ENCODE peak calls at places on chromosome 1, in ten cellular contexts. W, L, I, Z, S, Y, T, C, V and U are unnamed samples.

GRCh38 chr1:202348509-202349262 is at the start of gene PPP1R12B:
- DNase-seq in W (peak), L (peak), I (peak), Z (peak), S (peak), Y (peak), T (peak), C (peak), V (peak), U (peak)

GRCh38 chr1:67489643-67490042 is 59.4 kb upstream of the SERBP1 start:
- DNase-seq in W (no peak), L (peak), I (no peak), Z (no peak), S (peak), Y (no peak), T (no peak), C (no peak), V (peak), U (peak)

GRCh38 chr1:24374891-24375786 is 38.4 kb downstream of the STPG1 start:
- DNase-seq in W (peak), L (peak), I (no peak), Z (no peak), S (no peak), Y (no peak), T (no peak), C (no peak), V (peak), U (peak)

GRCh38 chr1:168737446-168737845 is 8.4 kb upstream of the DPT start:
- DNase-seq in W (no peak), L (no peak), I (no peak), Z (no peak), S (no peak), Y (no peak), T (no peak), C (no peak), V (no peak), U (no peak)

GRCh38 chr1:29156543-29157268 is 25.0 kb downstream of the SRSF4 start:
- DNase-seq in W (no peak), L (peak), I (peak), Z (no peak), S (no peak), Y (no peak), T (no peak), C (no peak), V (no peak), U (no peak)

GRCh38 chr1:225461533-225462428 is 33.9 kb upstream of the LBR start:
- DNase-seq in W (no peak), L (no peak), I (no peak), Z (no peak), S (no peak), Y (no peak), T (peak), C (no peak), V (no peak), U (no peak)

GRCh38 chr1:8025061-8025670 is 943 bp downstream of the ERRFI1 start:
- DNase-seq in W (no peak), L (no peak), I (no peak), Z (no peak), S (no peak), Y (no peak), T (no peak), C (no peak), V (no peak), U (peak)

GRCh38 chr1:11355594-11356467 is 82.8 kb downstream of the UBIAD1 start:
- DNase-seq in W (no peak), L (no peak), I (no peak), Z (no peak), S (no peak), Y (no peak), T (no peak), C (no peak), V (no peak), U (no peak)

GRCh38 chr1:1000357-1001056 is 610 bp upstream of the HES4 start:
- DNase-seq in W (no peak), L (peak), I (peak), Z (peak), S (peak), Y (no peak), T (peak), C (peak), V (peak), U (peak)

GRCh38 chr1:224744521-224744920 is 128.4 kb downstream of the CNIH3 start:
- DNase-seq in W (no peak), L (no peak), I (no peak), Z (no peak), S (no peak), Y (no peak), T (no peak), C (no peak), V (no peak), U (no peak)

GRCh38 chr1:114700026-114700600 is 4.8 kb upstream of the AMPD1 start:
- DNase-seq in W (no peak), L (peak), I (no peak), Z (no peak), S (no peak), Y (no peak), T (no peak), C (no peak), V (no peak), U (no peak)

GRCh38 chr1:242784074-242784473 is 259.6 kb upstream of the PLD5 start:
- DNase-seq in W (no peak), L (no peak), I (no peak), Z (no peak), S (no peak), Y (no peak), T (no peak), C (no peak), V (no peak), U (no peak)

GRCh38 chr1:175906370-175906769 is 163.0 kb upstream of the TNR start:
- DNase-seq in W (no peak), L (no peak), I (no peak), Z (no peak), S (no peak), Y (no peak), T (no peak), C (no peak), V (no peak), U (no peak)

GRCh38 chr1:246106342-246106763 is 400.7 kb downstream of the SMYD3 start:
- DNase-seq in W (no peak), L (peak), I (no peak), Z (no peak), S (no peak), Y (no peak), T (no peak), C (no peak), V (no peak), U (no peak)
- H3K27ac ChIP-seq in W (no peak), L (peak), I (no peak), Z (no peak), S (no peak), Y (no peak), T (no peak), C (no peak), V (no peak), U (no peak)

GRCh38 chr1:171756856-171757255 is 15.0 kb upstream of the VAMP4 start:
- DNase-seq in W (no peak), L (no peak), I (no peak), Z (no peak), S (no peak), Y (no peak), T (no peak), C (no peak), V (no peak), U (no peak)
- H3K27ac ChIP-seq in W (no peak), L (no peak), I (no peak), Z (no peak), S (no peak), Y (no peak), T (no peak), C (no peak), V (no peak), U (no peak)

DNA sequence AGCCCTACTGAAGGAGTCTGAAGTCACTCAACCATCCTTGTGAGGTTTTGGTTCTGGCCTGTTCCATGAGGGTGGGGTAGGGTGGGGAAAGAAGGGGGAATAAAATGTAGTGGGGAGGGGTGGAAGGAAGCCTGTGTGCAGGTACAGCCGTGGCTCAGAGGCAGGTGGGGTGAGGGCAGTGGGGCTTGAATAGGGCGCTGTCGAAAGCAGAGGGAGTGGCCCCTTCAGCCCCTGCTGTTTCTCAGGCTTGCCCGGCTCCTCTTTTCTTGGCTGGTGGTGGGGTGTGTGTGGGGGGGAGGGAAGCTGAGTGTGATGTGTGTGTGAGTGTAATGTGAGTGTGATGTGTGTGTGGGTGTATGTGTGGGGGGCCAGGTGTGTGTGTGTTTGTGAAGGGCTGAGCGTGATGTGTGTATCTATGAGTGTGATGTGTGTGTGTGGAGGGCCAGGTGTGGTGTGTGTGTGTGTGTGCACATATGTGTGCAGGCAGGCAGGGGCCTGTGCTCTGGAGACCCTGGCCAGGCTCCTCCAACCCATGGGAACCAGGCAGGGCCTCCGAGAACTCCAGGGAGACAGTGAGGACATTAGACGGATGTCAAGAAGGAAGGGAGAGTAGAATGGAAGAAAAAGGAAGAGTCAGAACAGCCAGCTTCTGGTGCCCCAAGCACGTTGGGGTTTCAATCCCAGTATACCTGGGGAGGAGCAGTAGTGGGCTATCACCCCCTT is 9.0 kb downstream of the SOX13 start:
- DNase-seq in W (no peak), L (no peak), I (no peak), Z (no peak), S (no peak), Y (no peak), T (no peak), C (no peak), V (no peak), U (no peak)
- H3K27ac ChIP-seq in W (peak), L (no peak), I (peak), Z (no peak), S (peak), Y (peak), T (no peak), C (peak), V (peak), U (peak)

DNA sequence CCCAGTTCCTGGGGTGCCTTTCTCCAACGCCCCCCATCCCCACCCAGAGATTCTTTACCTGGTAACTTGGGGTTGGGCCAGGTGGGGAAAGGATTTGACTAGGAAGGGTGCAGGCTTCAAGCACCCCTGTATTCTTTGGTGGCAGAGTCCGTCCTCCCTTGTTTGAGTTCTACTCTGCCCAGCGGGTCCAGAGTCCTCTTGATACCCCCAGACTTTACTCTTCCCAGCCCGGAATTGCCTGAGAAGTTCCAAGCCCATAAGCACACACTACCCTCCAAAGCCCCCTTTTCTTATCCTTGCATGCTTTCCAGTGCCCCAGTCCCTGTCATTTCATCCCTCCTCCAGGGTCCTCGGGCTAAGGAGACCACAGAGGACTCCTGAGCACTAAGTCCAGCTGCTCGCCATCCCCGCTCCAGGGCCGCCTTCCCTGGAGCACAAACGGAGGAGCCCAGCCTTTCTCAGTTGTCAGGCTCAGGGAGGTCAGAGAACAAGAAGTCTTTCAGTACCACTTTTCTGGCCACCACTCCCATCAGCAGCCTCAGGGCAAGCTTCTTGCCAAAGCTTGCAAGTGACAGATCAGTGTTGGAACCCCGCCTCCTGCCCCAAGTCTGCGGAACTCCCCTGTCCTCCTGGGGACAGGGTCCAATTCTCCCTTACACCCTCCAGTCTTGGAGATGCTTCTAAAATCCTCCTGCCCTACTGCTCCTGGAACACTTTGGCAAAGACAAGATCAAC is 12.2 kb downstream of the SLC45A3 start:
- DNase-seq in W (no peak), L (no peak), I (no peak), Z (no peak), S (no peak), Y (no peak), T (peak), C (no peak), V (no peak), U (peak)
- H3K27ac ChIP-seq in W (no peak), L (no peak), I (peak), Z (no peak), S (peak), Y (no peak), T (no peak), C (no peak), V (no peak), U (peak)

DNA sequence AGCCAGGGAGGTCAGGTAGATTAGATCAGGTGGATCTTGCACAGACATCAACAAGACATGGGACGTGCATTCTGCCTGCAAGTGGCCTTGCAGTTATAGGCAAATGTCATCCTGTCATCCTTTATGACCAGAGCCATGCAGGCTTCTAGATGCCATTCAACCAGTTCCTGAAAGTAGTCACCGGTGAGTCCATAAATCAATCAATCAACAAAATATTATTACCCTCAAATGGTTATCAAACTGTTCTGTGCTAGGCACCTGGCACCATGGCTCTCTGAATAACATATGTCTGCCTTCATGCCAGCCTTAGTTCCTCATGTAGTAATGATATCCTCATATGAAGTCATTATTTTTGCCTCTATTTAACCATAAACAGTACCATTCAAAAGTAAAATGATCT is 146.9 kb downstream of the TOMM20 start:
- DNase-seq in W (no peak), L (no peak), I (no peak), Z (no peak), S (no peak), Y (no peak), T (no peak), C (no peak), V (no peak), U (no peak)
- H3K27ac ChIP-seq in W (peak), L (peak), I (peak), Z (no peak), S (peak), Y (peak), T (peak), C (peak), V (peak), U (peak)

DNA sequence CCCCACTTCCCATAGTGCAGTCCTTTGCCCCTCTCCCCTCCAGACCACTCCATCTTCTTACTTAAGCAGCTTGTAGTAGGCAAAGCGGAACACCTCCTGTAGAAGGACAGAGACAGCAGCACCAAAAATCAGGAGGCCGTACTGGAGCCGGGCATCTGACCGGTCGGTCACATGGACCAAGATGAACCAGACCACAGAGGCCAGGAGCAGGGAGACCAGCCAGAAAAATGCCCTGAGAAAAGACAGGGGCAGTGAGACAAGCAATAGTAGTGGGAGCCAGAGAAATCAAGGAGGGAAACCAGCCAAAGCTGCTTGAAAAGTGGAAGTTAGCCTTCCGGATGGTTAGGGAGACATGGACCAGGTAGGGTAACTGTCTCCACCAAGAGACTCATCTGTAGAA is 920 bp downstream of the APH1A start:
- DNase-seq in W (no peak), L (no peak), I (no peak), Z (no peak), S (no peak), Y (no peak), T (no peak), C (no peak), V (no peak), U (no peak)
- H3K27ac ChIP-seq in W (peak), L (peak), I (peak), Z (peak), S (peak), Y (peak), T (peak), C (peak), V (peak), U (peak)

GRCh38 chr1:167094690-167095089 is 815 bp downstream of the STYXL2 start:
- DNase-seq in W (no peak), L (no peak), I (no peak), Z (no peak), S (no peak), Y (no peak), T (no peak), C (no peak), V (no peak), U (no peak)

GRCh38 chr1:167095368-167095767 is 1.5 kb downstream of the STYXL2 start:
- DNase-seq in W (no peak), L (peak), I (no peak), Z (no peak), S (no peak), Y (no peak), T (no peak), C (no peak), V (peak), U (peak)

GRCh38 chr1:167092653-167093052 is 1.2 kb upstream of the STYXL2 start:
- DNase-seq in W (no peak), L (no peak), I (no peak), Z (no peak), S (no peak), Y (no peak), T (no peak), C (no peak), V (no peak), U (no peak)

GRCh38 chr1:167090289-167090942 is at the start of gene GPA33:
- DNase-seq in W (no peak), L (no peak), I (no peak), Z (peak), S (no peak), Y (no peak), T (no peak), C (no peak), V (no peak), U (no peak)

GRCh38 chr1:167093863-167094516 is at the start of gene STYXL2:
- DNase-seq in W (no peak), L (no peak), I (no peak), Z (no peak), S (no peak), Y (no peak), T (no peak), C (peak), V (no peak), U (no peak)
- H3K27ac ChIP-seq in W (no peak), L (no peak), I (no peak), Z (no peak), S (no peak), Y (no peak), T (no peak), C (peak), V (no peak), U (no peak)

GRCh38 chr1:94260635-94261387 is 23.4 kb upstream of the ARHGAP29 start:
- DNase-seq in W (no peak), L (no peak), I (no peak), Z (no peak), S (no peak), Y (no peak), T (no peak), C (no peak), V (no peak), U (no peak)
- H3K27ac ChIP-seq in W (peak), L (no peak), I (no peak), Z (no peak), S (no peak), Y (no peak), T (no peak), C (no peak), V (no peak), U (peak)